ENCODE peak calls at places on chromosomes 2 and 18, in four cellular contexts. I, E, B and H are unnamed samples.

GRCh38 chr2:1605659-1606400 is 138.5 kb downstream of the PXDN start:
- DNase-seq in I (no peak), E (no peak), B (no peak), H (no peak)

GRCh38 chr2:24702800-24703199 is 90.4 kb downstream of the PTRHD1 start:
- DNase-seq in I (no peak), E (no peak), B (no peak), H (no peak)

GRCh38 chr2:165698621-165698946 is 95.5 kb downstream of the GALNT3 start:
- DNase-seq in I (peak; percentile 56), E (no peak), B (peak; percentile 15), H (peak; percentile 64)

GRCh38 chr18:59382388-59382787 is 23.3 kb upstream of the LMAN1 start:
- DNase-seq in I (no peak), E (no peak), B (no peak), H (no peak)

GRCh38 chr2:120224735-120225548 is 1.7 kb upstream of the TMEM185B start:
- DNase-seq in I (no peak), E (no peak), B (no peak), H (no peak)

GRCh38 chr18:48375150-48375790 is 33.9 kb downstream of the ZBTB7C start:
- DNase-seq in I (no peak), E (no peak), B (no peak), H (peak; percentile 1)

GRCh38 chr2:134360750-134361487 is 107.0 kb downstream of the MGAT5 start:
- DNase-seq in I (no peak), E (no peak), B (no peak), H (no peak)

GRCh38 chr18:10450986-10451385 is 3.4 kb upstream of the APCDD1 start:
- DNase-seq in I (no peak), E (no peak), B (no peak), H (no peak)

GRCh38 chr18:59752666-59753065 is 55.4 kb upstream of the CCBE1 start:
- DNase-seq in I (no peak), E (no peak), B (no peak), H (no peak)

GRCh38 chr2:26521054-26521912 is 43.4 kb upstream of the OTOF start:
- DNase-seq in I (peak; percentile 56), E (no peak), B (no peak), H (peak; percentile 18)

GRCh38 chr2:80331025-80331424 is 26.5 kb upstream of the LRRTM1 start:
- DNase-seq in I (no peak), E (no peak), B (no peak), H (no peak)

GRCh38 chr2:187936228-187936627 is 355.4 kb upstream of the GULP1 start:
- DNase-seq in I (no peak), E (no peak), B (no peak), H (no peak)

GRCh38 chr2:230322561-230323384 is 4.2 kb upstream of the SP140L start:
- DNase-seq in I (no peak), E (no peak), B (no peak), H (no peak)

GRCh38 chr2:160407393-160408204 is 86.0 kb downstream of the RBMS1 start:
- DNase-seq in I (peak; percentile 66), E (peak; percentile 34), B (peak; percentile 64), H (peak; percentile 57)

GRCh38 chr2:48587560-48587959 is 30.1 kb upstream of the GTF2A1L start:
- DNase-seq in I (no peak), E (no peak), B (no peak), H (no peak)

GRCh38 chr18:12317664-12318333 is 9.8 kb downstream of the TUBB6 start:
- DNase-seq in I (no peak), E (no peak), B (no peak), H (no peak)

GRCh38 chr2:67616749-67617148 is 219.6 kb downstream of the ETAA1 start:
- DNase-seq in I (no peak), E (no peak), B (no peak), H (no peak)

GRCh38 chr18:24958001-24958400 is 394.0 kb downstream of the ZNF521 start:
- DNase-seq in I (peak; percentile 31), E (no peak), B (no peak), H (no peak)

GRCh38 chr2:69779258-69779989 is 37.5 kb downstream of the ANXA4 start:
- DNase-seq in I (no peak), E (no peak), B (no peak), H (no peak)

GRCh38 chr2:230634146-230634545 is 78.5 kb upstream of the CAB39 start:
- DNase-seq in I (no peak), E (no peak), B (no peak), H (no peak)

GRCh38 chr2:120239488-120240287 is 13.0 kb upstream of the RALB start:
- DNase-seq in I (no peak), E (no peak), B (no peak), H (no peak)

GRCh38 chr2:127530245-127531132 is 4.2 kb upstream of the IWS1 start:
- DNase-seq in I (no peak), E (no peak), B (no peak), H (no peak)